ENCODE peak calls at places on chromosomes 2 and 18, in seven cellular contexts. H, J, G, K, S, V and F are unnamed samples.

GRCh38 chr2:70340921-70341765 is 39.3 kb upstream of the FAM136A start:
- DNase-seq in K (peak; percentile 63), H (peak; percentile 19), J (peak; percentile 44), G (peak; percentile 57), S (no peak), V (peak; percentile 7), F (peak; percentile 34)

GRCh38 chr2:8543412-8544167 is 138.3 kb upstream of the ID2 start:
- DNase-seq in H (no peak), V (no peak), J (peak; percentile 85), K (no peak), S (peak; percentile 55), G (peak; percentile 92), F (peak; percentile 48)

GRCh38 chr18:48829443-48830149 is 121.2 kb downstream of the SMAD7 start:
- DNase-seq in K (no peak), V (no peak), G (no peak), H (no peak), S (no peak), J (no peak), F (no peak)

GRCh38 chr2:25279091-25279651 is 62.6 kb downstream of the DNMT3A start:
- DNase-seq in V (no peak), J (peak; percentile 48), S (peak; percentile 73), G (no peak), K (no peak), H (peak; percentile 82), F (no peak)

GRCh38 chr18:61606068-61606660 is 272.9 kb downstream of the CDH20 start:
- DNase-seq in S (peak; percentile 33), V (no peak), H (peak; percentile 20), J (peak; percentile 60), K (no peak), G (peak; percentile 58), F (peak; percentile 67)

GRCh38 chr2:23380562-23381065 is 4.4 kb upstream of the KLHL29 start:
- DNase-seq in V (no peak), H (no peak), J (peak; percentile 36), G (peak; percentile 48), S (no peak), K (no peak), F (no peak)

GRCh38 chr2:99984781-99985525 is 157.4 kb downstream of the AFF3 start:
- DNase-seq in K (peak; percentile 86), J (peak; percentile 5), G (no peak), H (no peak), S (no peak), V (no peak), F (no peak)

GRCh38 chr2:241355983-241356870 is at the start of gene FARP2:
- DNase-seq in G (peak; percentile 91), J (peak; percentile 99), V (peak; percentile 96), H (peak; percentile 99), S (peak; percentile 100), K (peak; percentile 98), F (peak; percentile 97)

GRCh38 chr2:147133273-147133901 is 711.4 kb upstream of the ACVR2A start:
- DNase-seq in H (no peak), V (no peak), G (no peak), J (no peak), K (no peak), S (no peak), F (no peak)

GRCh38 chr2:130834091-130834922 is 2.4 kb upstream of the ARHGEF4 start:
- DNase-seq in H (no peak), V (no peak), J (peak; percentile 5), K (no peak), S (no peak), G (no peak), F (no peak)

GRCh38 chr2:217919781-217920351 is 82.9 kb downstream of the TNS1 start:
- DNase-seq in G (peak; percentile 94), H (no peak), V (no peak), S (peak; percentile 36), K (no peak), J (peak; percentile 68), F (peak; percentile 92)

GRCh38 chr2:233434666-233435375 is 80.5 kb downstream of the DGKD start:
- DNase-seq in S (no peak), H (no peak), K (no peak), J (no peak), G (no peak), V (no peak), F (no peak)